ENCODE peak calls at places on chromosome 22, in four cellular contexts. M is cardiac muscle cell; X is tibial nerve; O is CD4-positive, CD25-positive, alpha-beta regulatory T cell. D is an unnamed sample. For H3K4me1, the result is how much of the 10 kb centered on the place peaks cover.

GRCh38 chr22:25362215-25362882 is 142.9 kb downstream of the CRYBB2 start:
- DNase-seq in M (peak), X (peak), O (peak), D (peak)

GRCh38 chr22:48239461-48240164 is 1477.2 kb downstream of the TBC1D22A start:
- DNase-seq in M (no peak), X (no peak), O (no peak), D (no peak)

GRCh38 chr22:44362249-44363040 is 49.7 kb upstream of the SHISAL1 start:
- DNase-seq in M (no peak), X (no peak), O (no peak), D (no peak)

GRCh38 chr22:17483670-17484372 is 79.5 kb upstream of the SLC25A18 start:
- DNase-seq in M (peak), X (no peak), O (no peak), D (no peak)

GRCh38 chr22:43789452-43789851 is 22.7 kb downstream of the EFCAB6 start:
- DNase-seq in M (no peak), X (no peak), O (no peak), D (no peak)

GRCh38 chr22:27648853-27649252 is 152.7 kb downstream of the MN1 start:
- DNase-seq in M (no peak), X (no peak), O (no peak), D (no peak)

GRCh38 chr22:24303007-24303406 is 32.4 kb downstream of the SPECC1L start:
- DNase-seq in M (no peak), X (no peak), O (no peak), D (no peak)

GRCh38 chr22:31790240-31790639 is 36.4 kb downstream of the DEPDC5 start:
- DNase-seq in M (no peak), X (no peak), O (no peak), D (no peak)

GRCh38 chr22:29216873-29217666 is 11.4 kb downstream of the EMID1 start:
- DNase-seq in M (no peak), X (no peak), O (no peak), D (no peak)

GRCh38 chr22:49549851-49550430 is 277.7 kb downstream of the BRD1 start:
- DNase-seq in M (no peak), X (no peak), O (no peak), D (no peak)

GRCh38 chr22:38882972-38883622 is 11.1 kb upstream of the CBX6 start:
- DNase-seq in M (no peak), X (no peak), O (no peak), D (no peak)
- H3K27ac ChIP-seq in M (peak), X (no peak), O (no peak), D (peak)

GRCh38 chr22:39150848-39151215 is 1.6 kb downstream of the CBX7 start:
- DNase-seq in M (no peak), X (peak), O (no peak), D (no peak)
- H3K4me1 ChIP-seq in M (under half), X (under half), O (half or more), D (under half)

GRCh38 chr22:45783021-45783420 is 111.4 kb downstream of the ATXN10 start:
- DNase-seq in M (no peak), X (no peak), O (no peak), D (no peak)
- H3K27ac ChIP-seq in M (peak), X (no peak), O (no peak), D (no peak)

DNA sequence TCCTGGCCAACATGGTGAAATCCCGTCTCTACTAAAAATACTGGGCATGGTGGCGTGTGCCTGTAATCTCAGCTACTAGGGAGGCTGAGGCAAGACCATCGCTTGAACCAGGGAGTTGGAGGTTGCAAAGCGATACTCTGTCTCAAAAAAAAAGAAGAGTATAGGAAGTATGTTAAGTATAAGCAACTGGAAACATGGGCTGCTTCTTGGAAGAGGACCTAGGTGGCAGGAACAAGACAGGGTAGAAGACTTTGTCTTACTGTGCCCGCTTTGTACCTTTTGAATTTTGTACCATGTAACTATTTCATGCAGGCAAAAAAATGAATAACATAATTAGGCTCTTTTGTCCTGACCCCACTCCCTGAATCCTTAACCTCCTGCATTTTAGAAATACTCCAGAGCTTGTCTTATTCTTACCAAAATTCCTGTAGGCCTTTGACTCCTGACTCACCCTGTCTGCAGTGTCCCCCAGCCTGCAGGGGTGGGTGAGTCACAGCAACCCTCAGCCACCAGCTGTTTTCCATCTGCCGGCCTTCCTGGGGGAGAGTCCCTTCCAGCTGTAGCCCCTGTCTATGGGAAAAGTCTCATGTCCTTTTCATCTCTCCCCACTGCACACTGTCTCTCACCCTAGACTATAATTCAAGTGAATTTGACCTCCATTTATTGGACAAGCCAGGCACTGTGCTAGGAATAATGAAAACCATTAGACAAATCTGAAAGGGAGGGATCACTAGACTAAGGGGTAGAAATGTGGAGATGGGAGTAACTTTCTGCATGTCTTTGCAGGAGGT is 41.8 kb downstream of the TXN2 start:
- DNase-seq in M (no peak), X (no peak), O (no peak), D (no peak)
- H3K4me1 ChIP-seq in M (under half), X (under half), O (under half), D (under half)

DNA sequence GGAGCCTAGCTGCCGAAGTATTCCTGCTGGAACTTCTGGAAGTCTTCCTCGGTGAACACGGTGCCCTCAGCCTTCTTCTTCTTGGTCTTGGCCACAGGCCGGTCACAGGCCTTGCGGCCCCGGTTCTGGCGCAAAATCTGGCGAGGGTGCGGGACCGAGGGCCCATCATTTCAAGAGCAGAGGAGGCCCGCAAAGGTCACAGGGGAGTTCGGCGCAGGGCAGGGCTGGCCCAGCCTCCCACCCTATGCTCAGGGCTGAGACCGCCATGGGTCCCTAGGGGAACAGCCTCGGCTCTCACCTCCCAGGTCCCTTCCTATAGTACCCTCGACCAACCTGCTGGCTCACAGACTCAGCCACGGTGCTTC is 3.1 kb downstream of the RPS19BP1 start:
- DNase-seq in M (no peak), X (no peak), O (no peak), D (no peak)
- H3K27ac ChIP-seq in M (no peak), X (no peak), O (peak), D (no peak)

DNA sequence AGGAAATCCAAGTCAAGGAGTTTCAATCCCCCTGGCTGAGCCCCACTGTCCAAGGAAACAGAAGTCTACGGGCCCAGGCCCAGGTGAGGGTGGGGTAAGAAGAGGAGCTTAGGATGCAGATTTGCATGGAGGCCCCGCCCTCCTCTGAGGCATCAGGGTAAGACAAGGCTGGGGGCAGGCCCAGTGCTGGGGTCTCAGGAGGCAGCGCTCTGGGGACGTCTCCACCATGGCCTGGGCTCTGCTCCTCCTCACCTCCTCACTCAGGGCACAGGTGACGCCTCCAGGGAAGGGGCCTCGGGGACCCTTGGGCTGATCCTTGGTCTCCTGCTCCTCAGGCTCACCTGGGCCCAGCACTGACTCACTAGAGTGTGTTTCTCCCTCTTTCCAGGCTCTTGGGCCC is 31.3 kb upstream of the IGLL5 start:
- DNase-seq in M (no peak), X (no peak), O (no peak), D (no peak)
- H3K4me1 ChIP-seq in M (under half), X (under half), O (under half), D (under half)

GRCh38 chr22:26590525-26590858 is 560 bp upstream of the TPST2 start:
- DNase-seq in M (no peak), X (no peak), O (no peak), D (no peak)

GRCh38 chr22:26589367-26589844 is 526 bp downstream of the TPST2 start:
- DNase-seq in M (peak), X (no peak), O (peak), D (no peak)

GRCh38 chr22:26587991-26588613 is 1.8 kb downstream of the TPST2 start:
- DNase-seq in M (no peak), X (no peak), O (no peak), D (no peak)

GRCh38 chr22:26589845-26590524 is at the start of gene TPST2:
- DNase-seq in M (peak), X (peak), O (peak), D (no peak)

GRCh38 chr22:26588749-26589366 is 1.1 kb downstream of the TPST2 start:
- DNase-seq in M (no peak), X (no peak), O (no peak), D (no peak)
- H3K27ac ChIP-seq in M (no peak), X (no peak), O (peak), D (no peak)

DNA sequence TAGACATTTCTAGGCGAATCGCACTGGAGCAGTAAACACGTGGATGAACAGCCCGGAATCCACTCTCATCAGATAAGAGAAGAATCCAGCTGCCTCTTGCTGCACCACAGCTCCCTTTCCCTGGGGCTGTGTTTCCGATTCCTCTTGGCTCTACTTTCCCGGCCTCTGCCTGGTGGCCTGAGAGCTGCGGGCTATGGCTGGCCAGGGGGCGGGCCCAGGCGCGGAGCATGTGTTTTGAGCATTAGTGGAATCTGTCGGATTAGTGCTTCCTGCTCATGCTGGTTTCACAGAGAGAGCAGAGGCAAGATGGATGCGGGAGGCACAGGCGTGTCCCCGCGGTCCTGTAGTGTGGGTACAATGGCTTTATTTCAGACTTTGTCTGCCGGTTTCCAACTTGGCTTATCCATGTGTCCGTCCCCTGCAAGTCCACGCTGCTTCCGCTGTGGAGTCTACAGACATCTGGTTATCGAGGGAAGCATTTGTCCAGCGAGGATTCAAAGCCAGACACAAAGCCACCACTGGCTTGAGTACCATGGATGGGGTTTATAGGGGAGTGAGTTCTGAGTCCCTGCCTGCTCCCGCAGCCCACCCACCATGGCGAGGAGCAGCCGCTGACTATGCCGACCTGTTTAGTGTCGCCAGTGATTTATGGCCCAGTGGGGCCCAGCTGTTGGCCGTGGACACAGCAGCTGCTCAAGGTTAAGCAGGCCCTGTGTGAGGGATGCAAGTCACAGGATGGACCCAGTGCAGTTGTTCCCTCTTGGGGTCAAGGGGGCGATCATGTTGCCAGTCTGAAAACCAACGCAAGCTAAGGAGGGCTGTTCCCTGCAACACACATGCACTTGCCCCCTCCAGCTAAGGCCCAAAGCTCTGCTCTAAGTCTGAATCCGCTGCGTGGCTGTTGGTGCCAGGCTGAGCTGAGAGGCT is 43.3 kb upstream of the EP300 start:
- DNase-seq in M (peak), X (peak), O (no peak), D (peak)
- H3K4me1 ChIP-seq in M (under half), X (under half), O (under half), D (under half)

GRCh38 chr22:36397081-36397766 is 9.5 kb upstream of the MYH9 start:
- DNase-seq in M (no peak), X (no peak), O (no peak), D (no peak)

GRCh38 chr22:36398602-36399472 is 11.1 kb upstream of the MYH9 start:
- DNase-seq in M (no peak), X (no peak), O (no peak), D (no peak)

GRCh38 chr22:36399473-36399780 is 11.7 kb upstream of the MYH9 start:
- DNase-seq in M (no peak), X (no peak), O (peak), D (no peak)

GRCh38 chr22:36395922-36396321 is 8.2 kb upstream of the MYH9 start:
- DNase-seq in M (no peak), X (no peak), O (no peak), D (no peak)

GRCh38 chr22:36397767-36398093 is 10.0 kb upstream of the MYH9 start:
- DNase-seq in M (no peak), X (no peak), O (no peak), D (no peak)
- H3K27ac ChIP-seq in M (no peak), X (no peak), O (no peak), D (no peak)

DNA sequence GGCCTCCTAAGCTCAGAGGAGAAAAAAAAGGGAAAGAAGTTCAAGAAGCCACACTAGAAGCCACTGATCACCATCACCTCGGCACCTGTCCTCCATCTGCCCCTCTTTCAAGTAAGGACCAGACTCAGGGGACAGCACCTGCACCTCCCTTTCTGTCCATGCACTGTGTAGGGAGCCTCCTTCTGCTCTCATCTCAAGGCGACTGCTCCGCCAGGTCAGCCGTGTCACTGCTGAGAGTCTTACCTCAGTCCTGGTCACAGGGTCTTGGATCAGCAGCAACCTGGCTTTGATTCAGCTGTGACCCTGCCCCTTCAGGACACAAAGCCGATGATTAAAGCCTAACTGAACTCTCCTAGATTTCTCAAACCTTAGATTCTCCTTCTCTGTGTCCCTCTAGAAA is 101.5 kb downstream of the ZNF280B start:
- DNase-seq in M (no peak), X (no peak), O (no peak), D (no peak)
- H3K4me1 ChIP-seq in M (under half), X (under half), O (under half), D (under half)

D was measured in thoracic aorta.